ENCODE peak calls at places on chromosomes 1 and 21, in five cellular contexts. Q is fibroblast of villous mesenchyme; G is CD8-positive, alpha-beta T cell; E is kidney; D is T-helper 9 cell. Z is an unnamed sample.

GRCh38 chr1:3775498-3776230 is 3.1 kb downstream of the SMIM1 start:
- DNase-seq in Q (peak), G (no peak), E (peak), D (peak), Z (peak)

GRCh38 chr1:20931930-20932436 is 144.9 kb upstream of the HP1BP3 start:
- DNase-seq in Q (no peak), G (no peak), E (no peak), D (no peak), Z (no peak)

GRCh38 chr1:224064150-224064549 is 49.8 kb upstream of the FBXO28 start:
- DNase-seq in Q (no peak), G (no peak), E (no peak), D (no peak), Z (no peak)

GRCh38 chr1:184838374-184838995 is 83.8 kb upstream of the EDEM3 start:
- DNase-seq in Q (peak), G (no peak), E (no peak), D (no peak), Z (no peak)

GRCh38 chr21:34639882-34640788 is 25.2 kb upstream of the RCAN1 start:
- DNase-seq in Q (peak), G (no peak), E (no peak), D (no peak), Z (no peak)

GRCh38 chr21:33441489-33442477 is 38.0 kb downstream of the TMEM50B start:
- DNase-seq in Q (peak), G (no peak), E (no peak), D (no peak), Z (no peak)

GRCh38 chr1:213934642-213935041 is 53.1 kb upstream of the PROX1 start:
- DNase-seq in Q (no peak), G (no peak), E (peak), D (no peak), Z (no peak)

GRCh38 chr1:46102769-46103476 is 29.5 kb downstream of the PIK3R3 start:
- DNase-seq in Q (no peak), G (no peak), E (no peak), D (no peak), Z (no peak)

GRCh38 chr1:230140221-230141001 is 73.4 kb downstream of the GALNT2 start:
- DNase-seq in Q (peak), G (no peak), E (no peak), D (no peak), Z (peak)

GRCh38 chr21:44760376-44760775 is 41.2 kb downstream of the UBE2G2 start:
- DNase-seq in Q (no peak), G (no peak), E (no peak), D (no peak), Z (no peak)

GRCh38 chr1:232450626-232451025 is 179.3 kb downstream of the SIPA1L2 start:
- DNase-seq in Q (no peak), G (no peak), E (no peak), D (no peak), Z (no peak)

GRCh38 chr1:56411484-56412180 is 167.7 kb downstream of the PLPP3 start:
- DNase-seq in Q (no peak), G (no peak), E (no peak), D (no peak), Z (no peak)

GRCh38 chr1:201763439-201764140 is 65.4 kb upstream of the IPO9 start:
- DNase-seq in Q (peak), G (no peak), E (no peak), D (no peak), Z (no peak)

GRCh38 chr1:2556277-2557145 is at the start of gene TNFRSF14:
- DNase-seq in Q (peak), G (peak), E (peak), D (peak), Z (no peak)

GRCh38 chr1:172781513-172782140 is 122.7 kb downstream of the FASLG start:
- DNase-seq in Q (peak), G (no peak), E (no peak), D (no peak), Z (no peak)

GRCh38 chr1:956636-957035 is 2.4 kb downstream of the NOC2L start:
- DNase-seq in Q (no peak), G (no peak), E (no peak), D (no peak), Z (no peak)

GRCh38 chr1:111486431-111486830 is 12.6 kb downstream of the C1orf162 start:
- DNase-seq in Q (no peak), G (no peak), E (no peak), D (no peak), Z (no peak)

GRCh38 chr1:83882906-83883305 is 116.0 kb downstream of the TTLL7 start:
- DNase-seq in Q (peak), G (no peak), E (no peak), D (no peak), Z (no peak)

GRCh38 chr1:170604065-170604464 is 59.9 kb upstream of the PRRX1 start:
- DNase-seq in Q (no peak), G (no peak), E (no peak), D (no peak), Z (no peak)

GRCh38 chr1:41486892-41487728 is 2.6 kb upstream of the EDN2 start:
- DNase-seq in Q (no peak), G (no peak), E (peak), D (no peak), Z (no peak)

GRCh38 chr1:68970571-68970970 is 473.7 kb upstream of the DEPDC1 start:
- DNase-seq in Q (no peak), G (no peak), E (no peak), D (no peak), Z (no peak)

GRCh38 chr21:35066824-35067223 is 17.7 kb upstream of the RUNX1 start:
- DNase-seq in Q (no peak), G (no peak), E (no peak), D (no peak), Z (no peak)

GRCh38 chr1:63643926-63644325 is 50.7 kb downstream of the PGM1 start:
- DNase-seq in Q (no peak), G (no peak), E (no peak), D (no peak), Z (no peak)

GRCh38 chr1:171257207-171258052 is 9.1 kb downstream of the FMO1 start:
- DNase-seq in Q (peak), G (no peak), E (peak), D (no peak), Z (no peak)

GRCh38 chr1:111737216-111738132 is 1.7 kb downstream of the INKA2 start:
- DNase-seq in Q (no peak), G (no peak), E (no peak), D (no peak), Z (no peak)

GRCh38 chr1:242178924-242179708 is 180.2 kb upstream of the MAP1LC3C start:
- DNase-seq in Q (no peak), G (no peak), E (no peak), D (no peak), Z (no peak)

GRCh38 chr1:31987231-31987630 is 26.4 kb upstream of the KHDRBS1 start:
- DNase-seq in Q (no peak), G (no peak), E (no peak), D (no peak), Z (no peak)

GRCh38 chr21:44728716-44729115 is 17.3 kb upstream of the TSPEAR start:
- DNase-seq in Q (no peak), G (no peak), E (no peak), D (no peak), Z (no peak)

GRCh38 chr1:111600295-111600694 is 19.3 kb upstream of the RAP1A start:
- DNase-seq in Q (no peak), G (no peak), E (no peak), D (no peak), Z (no peak)

GRCh38 chr21:34093083-34093482 is 19.7 kb downstream of the MRPS6 start:
- DNase-seq in Q (peak), G (no peak), E (no peak), D (no peak), Z (no peak)

GRCh38 chr1:220528049-220528678 is at the start of gene MARK1:
- DNase-seq in Q (peak), G (no peak), E (peak), D (no peak), Z (peak)

GRCh38 chr1:67970088-67970487 is 80.3 kb downstream of the DIRAS3 start:
- DNase-seq in Q (peak), G (no peak), E (no peak), D (no peak), Z (no peak)

GRCh38 chr1:93824869-93825268 is 54.1 kb downstream of the DNTTIP2 start:
- DNase-seq in Q (no peak), G (no peak), E (no peak), D (no peak), Z (no peak)

GRCh38 chr1:191709215-191709614 is 449.0 kb upstream of the RGS18 start:
- DNase-seq in Q (no peak), G (no peak), E (no peak), D (no peak), Z (no peak)

GRCh38 chr1:158117854-158118691 is 62.6 kb upstream of the CD1D start:
- DNase-seq in Q (peak), G (no peak), E (no peak), D (peak), Z (peak)

GRCh38 chr1:225845633-225846259 is 35.8 kb downstream of the EPHX1 start:
- DNase-seq in Q (peak), G (no peak), E (peak), D (peak), Z (peak)

GRCh38 chr1:99786751-99787501 is 20.5 kb upstream of the FRRS1 start:
- DNase-seq in Q (no peak), G (no peak), E (no peak), D (no peak), Z (no peak)

GRCh38 chr1:185838111-185838510 is 103.9 kb downstream of the HMCN1 start:
- DNase-seq in Q (no peak), G (no peak), E (no peak), D (no peak), Z (no peak)